ENCODE peak calls at places on chromosome 2, in eight cellular contexts. J, L, C, M, S, U, Q and B are unnamed samples.

GRCh38 chr2:219736196-219736595 is 108.8 kb downstream of the SLC4A3 start:
- DNase-seq in J (no peak), L (no peak), C (peak; percentile 74), M (peak; percentile 57), S (no peak), U (no peak), Q (no peak), B (peak; percentile 59)

GRCh38 chr2:226151157-226151556 is 648.5 kb downstream of the IRS1 start:
- DNase-seq in J (no peak), L (no peak), C (peak; percentile 4), M (no peak), S (no peak), U (no peak), Q (no peak), B (no peak)

GRCh38 chr2:8352989-8353388 is 328.9 kb upstream of the ID2 start:
- DNase-seq in J (no peak), L (no peak), C (no peak), M (no peak), S (no peak), U (no peak), Q (no peak), B (no peak)

GRCh38 chr2:45173513-45173912 is 164.3 kb upstream of the SIX2 start:
- DNase-seq in J (no peak), L (no peak), C (peak; percentile 93), M (no peak), S (peak; percentile 51), U (no peak), Q (no peak), B (peak; percentile 95)

GRCh38 chr2:174490032-174490431 is 3.2 kb upstream of the GPR155 start:
- DNase-seq in J (no peak), L (no peak), C (no peak), M (no peak), S (no peak), U (no peak), Q (no peak), B (no peak)

GRCh38 chr2:109213646-109214417 is 84.8 kb downstream of the SH3RF3 start:
- DNase-seq in J (peak; percentile 40), L (peak; percentile 48), C (peak; percentile 94), M (peak; percentile 3), S (peak; percentile 69), U (peak; percentile 53), Q (no peak), B (peak; percentile 86)

GRCh38 chr2:241123816-241124536 is 21.9 kb upstream of the MTERF4 start:
- DNase-seq in J (peak; percentile 40), L (no peak), C (no peak), M (no peak), S (peak; percentile 33), U (no peak), Q (peak; percentile 58), B (no peak)

GRCh38 chr2:218578272-218578877 is 9.7 kb downstream of the CNOT9 start:
- DNase-seq in J (no peak), L (no peak), C (no peak), M (no peak), S (no peak), U (no peak), Q (no peak), B (no peak)

GRCh38 chr2:149858916-149859634 is 271.5 kb upstream of the MMADHC start:
- DNase-seq in J (no peak), L (no peak), C (peak; percentile 79), M (no peak), S (peak; percentile 11), U (no peak), Q (no peak), B (no peak)